ENCODE peak calls at places on chromosomes 16 and 17, in six cellular contexts. V is heart left ventricle, K is BE2C, F is uterus, I is endodermal cell, N is astrocyte of the spinal cord. J is an unnamed sample.
A peak's percentile ranks its signal among the peaks of the same experiment; 100 is the strongest.

GRCh38 chr16:78792952-78793351 is 693.5 kb downstream of the WWOX start:
- DNase-seq in K (no peak), V (no peak), N (no peak), I (no peak), F (no peak), J (no peak)

GRCh38 chr16:36336-36984 is 16.9 kb downstream of the POLR3K start:
- DNase-seq in N (no peak), I (no peak), F (no peak), V (no peak), K (no peak), J (no peak)

GRCh38 chr17:40791808-40792436 is 7.8 kb downstream of the KRT28 start:
- DNase-seq in K (no peak), V (no peak), I (no peak), F (no peak), N (peak; percentile 46), J (no peak)

GRCh38 chr16:2213817-2214720 is 571 bp downstream of the PGP start:
- DNase-seq in F (no peak), K (no peak), I (no peak), V (no peak), N (no peak), J (no peak)

GRCh38 chr17:48961516-48962233 is 6.7 kb downstream of the GIP start:
- DNase-seq in V (no peak), N (peak; percentile 69), I (peak; percentile 93), K (no peak), F (no peak), J (peak; percentile 89)

GRCh38 chr16:81151648-81152047 is 55.5 kb upstream of the GCSH start:
- DNase-seq in N (no peak), K (no peak), I (no peak), V (no peak), F (no peak), J (no peak)

GRCh38 chr16:964696-965395 is 5.9 kb downstream of the LMF1 start:
- DNase-seq in I (no peak), F (no peak), K (no peak), N (no peak), V (no peak), J (no peak)

GRCh38 chr16:89764711-89765201 is 43.4 kb downstream of the ZNF276 start:
- DNase-seq in V (peak; percentile 27), K (no peak), F (no peak), N (no peak), I (no peak), J (no peak)

GRCh38 chr17:67992541-67993152 is 3.6 kb downstream of the C17orf58 start:
- DNase-seq in F (no peak), V (no peak), K (no peak), I (no peak), N (no peak), J (no peak)

GRCh38 chr17:78674595-78675315 is 97.6 kb upstream of the DNAH17 start:
- DNase-seq in I (peak; percentile 88), F (no peak), K (no peak), V (no peak), N (no peak), J (no peak)

GRCh38 chr17:45131616-45132301 is 556 bp downstream of the PLCD3 start:
- DNase-seq in F (peak; percentile 67), V (peak; percentile 55), K (peak; percentile 75), N (no peak), I (peak; percentile 95), J (peak; percentile 77)

GRCh38 chr17:55246583-55246982 is 18.2 kb upstream of the HLF start:
- DNase-seq in I (no peak), V (no peak), N (no peak), F (no peak), K (no peak), J (no peak)

GRCh38 chr16:88653606-88654362 is 2.9 kb upstream of the CYBA start:
- DNase-seq in F (no peak), V (no peak), N (no peak), I (no peak), K (no peak), J (no peak)

GRCh38 chr16:4347010-4347409 is 4.1 kb downstream of the PAM16 start:
- DNase-seq in I (no peak), V (no peak), N (no peak), K (no peak), F (no peak), J (no peak)

GRCh38 chr17:28967240-28968135 is 16.2 kb upstream of the PHF12 start:
- DNase-seq in V (no peak), F (no peak), N (no peak), I (peak; percentile 74), K (no peak), J (no peak)

GRCh38 chr17:57747221-57748017 is 2.3 kb upstream of the CCDC182 start:
- DNase-seq in V (no peak), I (peak; percentile 78), N (peak; percentile 74), F (no peak), K (peak; percentile 57), J (peak; percentile 68)

GRCh38 chr17:2450016-2450650 is 49.3 kb upstream of the MNT start:
- DNase-seq in K (no peak), I (no peak), V (no peak), N (no peak), F (no peak), J (no peak)

GRCh38 chr16:55001931-55002330 is 71.3 kb downstream of the IRX5 start:
- DNase-seq in K (no peak), V (no peak), N (peak; percentile 14), I (no peak), F (no peak), J (no peak)

GRCh38 chr16:560701-561412 is 663 bp downstream of the PRR35 start:
- DNase-seq in F (no peak), N (no peak), I (no peak), V (no peak), K (no peak), J (no peak)

GRCh38 chr16:27720731-27721547 is 171.0 kb downstream of the KATNIP start:
- DNase-seq in I (no peak), F (peak; percentile 48), K (no peak), N (no peak), V (no peak), J (peak; percentile 96)

GRCh38 chr16:55471448-55472097 is 7.4 kb upstream of the MMP2 start:
- DNase-seq in K (no peak), V (no peak), N (peak; percentile 86), F (no peak), I (no peak), J (no peak)

GRCh38 chr17:76384987-76385891 is 830 bp downstream of the SPHK1 start:
- DNase-seq in I (peak; percentile 84), F (peak; percentile 44), K (no peak), V (peak; percentile 53), N (peak; percentile 55), J (peak; percentile 33)

GRCh38 chr16:49485663-49486062 is 112.1 kb downstream of the C16orf78 start:
- DNase-seq in F (no peak), I (no peak), K (no peak), N (no peak), V (no peak), J (no peak)

GRCh38 chr16:22214893-22215292 is 8.8 kb downstream of the EEF2K start:
- DNase-seq in K (no peak), V (no peak), I (no peak), N (no peak), F (no peak), J (no peak)

GRCh38 chr17:33381201-33381600 is 88.1 kb upstream of the ASIC2 start:
- DNase-seq in V (peak; percentile 9), I (peak; percentile 79), N (no peak), F (no peak), K (no peak), J (no peak)

GRCh38 chr17:45791935-45792334 is 7.8 kb downstream of the CRHR1 start:
- DNase-seq in N (no peak), I (peak; percentile 57), K (no peak), F (no peak), V (no peak), J (no peak)

GRCh38 chr17:21815352-21816063 is 123.2 kb downstream of the KCNJ18 start:
- DNase-seq in K (no peak), N (no peak), F (no peak), V (no peak), I (no peak), J (no peak)

DNA sequence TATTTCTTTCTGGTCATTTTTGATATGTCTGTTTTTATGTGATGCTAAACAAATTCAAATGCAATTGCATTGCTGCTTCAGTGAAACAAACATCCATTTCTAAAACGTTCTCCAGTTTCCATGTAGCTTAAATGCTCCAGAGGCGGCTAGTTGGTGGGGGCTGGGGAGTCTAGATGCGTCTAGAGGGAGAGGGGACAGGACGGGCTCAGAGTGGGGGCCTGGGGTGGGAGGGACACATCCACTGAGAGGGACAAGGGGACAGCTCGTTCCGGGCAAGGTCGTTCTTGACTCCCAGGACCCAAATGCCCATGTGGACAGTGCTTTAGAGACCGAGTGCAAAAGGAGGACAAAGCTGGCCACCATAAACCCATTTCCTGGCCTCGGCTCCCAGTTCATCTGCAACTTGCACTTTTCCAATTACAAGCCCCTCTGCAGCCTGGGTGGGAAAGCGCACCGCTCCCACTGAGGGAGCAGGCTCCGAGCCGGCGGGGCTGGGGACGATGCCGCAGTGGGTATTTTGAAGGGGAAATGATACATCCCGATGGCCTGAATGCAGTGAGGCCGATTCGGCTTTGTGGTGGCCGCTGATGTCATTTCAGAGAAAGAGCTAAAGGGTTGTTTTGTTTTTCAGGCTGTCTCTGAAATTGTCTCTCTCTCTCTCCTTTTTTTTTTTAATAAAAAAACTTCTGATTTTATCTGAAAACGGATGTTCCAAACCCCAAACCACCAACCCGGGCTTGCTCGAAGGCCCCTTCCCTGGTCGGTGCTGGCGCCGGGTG is 102.5 kb downstream of the FOXL1 start:
- DNase-seq in F (no peak), N (peak; percentile 69), K (no peak), V (no peak), I (no peak), J (no peak)
- TF ChIP-seq CTCF in F (no peak), N (no peak), K (no peak), V (no peak), I (no peak), J (no peak)

GRCh38 chr17:50101346-50102163 is 6.4 kb downstream of the PDK2 start:
- DNase-seq in N (no peak), I (peak; percentile 90), K (peak; percentile 39), F (peak; percentile 69), V (peak; percentile 60), J (no peak)
- TF ChIP-seq CTCF in N (no peak), I (peak; percentile 59), K (no peak), F (no peak), V (no peak), J (no peak)

GRCh38 chr16:69567031-69567680 is 1.4 kb downstream of the NFAT5 start:
- DNase-seq in F (no peak), N (peak; percentile 67), V (no peak), I (peak; percentile 68), K (no peak), J (no peak)
- TF ChIP-seq CTCF in F (no peak), N (peak; percentile 34), V (no peak), I (peak; percentile 31), K (peak; percentile 25), J (no peak)

GRCh38 chr17:82912571-82913089 is 72.8 kb upstream of the ZNF750 start:
- DNase-seq in F (no peak), N (no peak), K (no peak), V (no peak), I (no peak), J (no peak)

GRCh38 chr17:82914375-82914774 is 74.6 kb upstream of the ZNF750 start:
- DNase-seq in I (no peak), N (no peak), V (no peak), F (no peak), K (peak; percentile 42), J (no peak)

GRCh38 chr17:82915010-82915696 is 75.3 kb upstream of the ZNF750 start:
- DNase-seq in I (no peak), N (no peak), F (no peak), K (no peak), V (no peak), J (no peak)

GRCh38 chr17:82911822-82912221 is 72.0 kb upstream of the ZNF750 start:
- DNase-seq in K (no peak), F (no peak), I (no peak), N (no peak), V (no peak), J (no peak)

GRCh38 chr17:82913304-82914043 is 73.7 kb upstream of the ZNF750 start:
- DNase-seq in V (no peak), I (no peak), F (no peak), K (peak; percentile 35), N (no peak), J (peak; percentile 48)
- TF ChIP-seq CTCF in V (peak; percentile 12), I (peak; percentile 49), F (peak; percentile 17), K (peak; percentile 53), N (peak; percentile 43), J (peak; percentile 68)

J was measured in WERI-Rb-1.